ENCODE peak calls at places on chromosomes 7 and 10, in ten cellular contexts. Y is sigmoid colon, K is GM12878, D is transverse colon, C is SK-N-SH, S is upper lobe of left lung, Q is K562, P is H1, U is HepG2, E is esophagus muscularis mucosa. T is an unnamed sample.
A peak's percentile ranks its signal among the peaks of the same experiment; 100 is the strongest.

GRCh38 chr7:40299097-40299496 is 164.3 kb downstream of the SUGCT start:
- DNase-seq in Y (no peak), K (no peak), D (no peak), C (no peak), S (no peak), Q (no peak), P (no peak), U (no peak), E (no peak), T (no peak)

GRCh38 chr7:138400400-138400886 is 59.6 kb upstream of the TRIM24 start:
- DNase-seq in Y (no peak), K (no peak), D (no peak), C (no peak), S (no peak), Q (peak; percentile 37), P (no peak), U (no peak), E (no peak), T (no peak)

GRCh38 chr10:84076540-84077195 is 62.6 kb upstream of the GHITM start:
- DNase-seq in Y (no peak), K (no peak), D (no peak), C (no peak), S (no peak), Q (peak; percentile 34), P (no peak), U (peak; percentile 19), E (peak; percentile 84), T (no peak)

GRCh38 chr10:12214763-12215218 is 18.8 kb downstream of the CDC123 start:
- DNase-seq in Y (no peak), K (no peak), D (peak; percentile 19), C (peak; percentile 47), S (no peak), Q (no peak), P (no peak), U (peak; percentile 39), E (no peak), T (no peak)

GRCh38 chr7:103528152-103528551 is 82.1 kb upstream of the SLC26A5 start:
- DNase-seq in Y (no peak), K (no peak), D (no peak), C (no peak), S (no peak), Q (no peak), P (no peak), U (no peak), E (no peak), T (no peak)

GRCh38 chr7:39616138-39616537 is 7.2 kb upstream of the RALA start:
- DNase-seq in Y (no peak), K (no peak), D (no peak), C (no peak), S (no peak), Q (no peak), P (no peak), U (no peak), E (no peak), T (no peak)

GRCh38 chr7:155471728-155472127 is 13.8 kb downstream of the EN2 start:
- DNase-seq in Y (peak; percentile 6), K (no peak), D (no peak), C (no peak), S (no peak), Q (no peak), P (no peak), U (no peak), E (no peak), T (no peak)

GRCh38 chr7:55432937-55433784 is 68.0 kb downstream of the LANCL2 start:
- DNase-seq in Y (no peak), K (no peak), D (no peak), C (peak; percentile 83), S (no peak), Q (no peak), P (no peak), U (peak; percentile 50), E (no peak), T (no peak)

GRCh38 chr7:29871787-29872398 is 65.6 kb downstream of the WIPF3 start:
- DNase-seq in Y (no peak), K (no peak), D (no peak), C (no peak), S (no peak), Q (no peak), P (no peak), U (no peak), E (no peak), T (no peak)

GRCh38 chr10:1626835-1627234 is 110.5 kb downstream of the ADARB2 start:
- DNase-seq in Y (peak; percentile 33), K (no peak), D (no peak), C (no peak), S (no peak), Q (no peak), P (no peak), U (no peak), E (no peak), T (no peak)

GRCh38 chr10:47290338-47290737 is 9.7 kb upstream of the GDF10 start:
- DNase-seq in Y (no peak), K (no peak), D (no peak), C (no peak), S (no peak), Q (no peak), P (no peak), U (no peak), E (no peak), T (no peak)

GRCh38 chr7:85090138-85090537 is 96.7 kb downstream of the SEMA3D start:
- DNase-seq in Y (peak; percentile 62), K (no peak), D (no peak), C (peak; percentile 23), S (no peak), Q (no peak), P (no peak), U (no peak), E (no peak), T (no peak)

GRCh38 chr10:6138456-6138855 is 49.6 kb downstream of the RBM17 start:
- DNase-seq in Y (peak; percentile 17), K (no peak), D (no peak), C (no peak), S (no peak), Q (no peak), P (no peak), U (no peak), E (no peak), T (no peak)

DNA sequence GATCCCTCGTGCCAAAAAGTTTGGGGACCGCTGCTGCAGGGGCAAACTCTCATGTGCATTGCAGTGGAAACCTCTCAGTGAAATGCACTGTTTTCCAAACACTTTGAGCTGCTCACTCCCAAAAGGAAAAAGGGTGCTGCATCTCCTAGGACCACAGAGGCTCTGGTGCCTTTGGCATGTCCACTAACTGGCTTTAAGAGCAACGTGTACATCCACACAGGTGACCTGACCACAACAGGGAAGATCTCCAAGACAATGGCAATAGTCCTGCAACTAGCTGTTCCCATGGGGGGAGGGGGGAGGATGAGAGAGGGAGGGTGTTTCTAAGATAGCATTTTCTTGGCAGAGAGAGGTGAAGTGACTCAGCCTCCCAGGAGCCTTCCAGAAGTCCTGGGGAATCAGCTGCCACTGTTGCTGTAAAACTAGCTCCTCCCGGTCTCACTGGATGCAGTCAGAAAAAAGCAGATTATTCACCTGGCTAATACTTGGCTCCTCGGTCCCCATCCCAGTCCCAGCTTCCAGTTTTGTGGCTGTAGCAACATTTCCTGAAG is 181.7 kb downstream of the HECW1 start:
- DNase-seq in Y (peak; percentile 72), K (no peak), D (no peak), C (no peak), S (no peak), Q (no peak), P (no peak), U (no peak), E (no peak), T (no peak)
- TF ChIP-seq POLR2AphosphoS5 in Y (no peak), K (no peak), D (no peak), C (no peak), S (no peak), Q (no peak), P (no peak), U (no peak), E (no peak), T (no peak)

GRCh38 chr10:3987142-3987974 is 202.3 kb upstream of the KLF6 start:
- DNase-seq in Y (no peak), K (no peak), D (no peak), C (peak; percentile 36), S (no peak), Q (no peak), P (no peak), U (no peak), E (peak; percentile 77), T (no peak)
- TF ChIP-seq EP300 in Y (no peak), K (no peak), D (no peak), C (no peak), S (no peak), Q (no peak), P (no peak), U (no peak), E (no peak), T (no peak)

DNA sequence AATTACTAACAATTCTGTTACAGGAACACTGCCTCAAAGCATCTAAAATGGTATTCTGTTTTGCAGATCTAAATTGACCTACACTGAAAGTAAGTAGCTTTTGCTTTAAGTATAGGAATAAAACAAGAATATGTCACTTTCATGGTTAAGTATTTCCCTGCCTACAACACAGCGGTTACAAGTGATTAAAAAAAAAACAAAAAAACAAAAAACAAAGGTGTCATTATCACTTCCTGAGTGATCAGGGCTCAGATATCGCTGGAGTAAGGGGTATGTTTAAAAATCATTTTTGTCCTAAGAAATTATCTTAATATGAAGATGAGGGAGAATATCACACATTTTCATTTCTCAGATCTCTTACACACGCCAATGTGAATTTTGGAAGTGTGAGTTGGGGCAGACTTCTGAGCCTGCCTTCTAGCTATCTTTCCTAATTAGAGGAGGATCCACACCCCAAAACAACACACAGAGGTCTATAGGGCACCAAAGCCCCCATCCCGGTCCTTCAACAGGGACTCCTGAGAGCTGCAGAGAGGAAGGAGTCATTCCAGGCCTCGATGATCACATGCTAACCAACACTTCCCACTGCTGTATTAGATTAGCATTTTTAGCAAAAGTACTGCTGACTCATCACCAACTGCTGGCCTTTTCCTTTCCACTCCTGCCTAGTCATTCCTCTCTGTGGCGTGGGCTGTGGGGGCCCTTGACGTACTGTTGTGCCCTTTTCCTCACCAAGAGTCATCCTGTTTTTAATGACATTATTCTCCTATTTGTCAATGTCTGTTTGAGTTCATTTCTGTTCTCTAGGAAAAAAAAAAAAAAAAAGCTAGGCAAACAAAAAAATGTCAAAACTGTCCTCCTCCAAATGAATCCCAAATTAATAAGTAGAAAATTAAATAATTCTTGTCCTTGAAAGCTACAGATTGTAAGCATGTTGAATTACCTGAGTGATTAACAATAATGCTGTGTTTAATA is 31.2 kb downstream of the PRTFDC1 start:
- DNase-seq in Y (no peak), K (peak; percentile 67), D (peak; percentile 45), C (peak; percentile 4), S (peak; percentile 66), Q (peak; percentile 72), P (no peak), U (no peak), E (no peak), T (no peak)
- TF ChIP-seq POLR2AphosphoS5 in Y (no peak), K (no peak), D (no peak), C (no peak), S (peak; percentile 65), Q (peak; percentile 26), P (no peak), U (no peak), E (no peak), T (peak; percentile 51)

DNA sequence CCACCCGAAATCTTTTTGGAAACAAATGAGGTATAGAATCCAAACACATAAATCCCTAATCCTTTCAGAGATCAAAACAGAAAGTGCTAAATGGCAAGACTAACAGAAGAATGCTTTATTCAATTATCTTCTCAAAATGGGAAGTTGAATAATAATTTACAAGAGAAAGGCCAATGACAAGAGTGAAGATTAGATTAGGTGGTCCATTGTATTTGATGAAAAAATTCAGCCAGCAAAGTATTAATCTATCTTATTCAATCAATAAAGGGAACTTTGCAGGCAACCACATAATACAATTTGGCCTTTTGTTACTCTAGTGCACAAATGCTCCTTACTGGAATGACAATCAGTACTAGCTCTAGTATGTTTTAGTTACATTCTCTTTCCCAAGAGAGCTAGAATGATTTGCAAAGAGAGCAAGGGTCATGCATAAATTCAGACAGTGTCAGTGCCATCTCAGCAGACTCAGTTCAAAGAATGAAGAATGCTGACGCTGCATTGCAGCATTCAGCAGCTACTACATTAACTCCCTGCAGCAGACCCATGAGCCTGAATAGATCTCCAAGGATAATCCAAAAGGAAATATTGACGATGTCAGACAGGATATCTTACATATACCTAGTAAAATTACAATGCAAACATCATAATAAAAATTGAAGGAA is 131.8 kb downstream of the ANK3 start:
- DNase-seq in Y (no peak), K (no peak), D (no peak), C (no peak), S (no peak), Q (no peak), P (no peak), U (no peak), E (no peak), T (no peak)
- TF ChIP-seq EP300 in Y (no peak), K (no peak), D (no peak), C (no peak), S (no peak), Q (no peak), P (no peak), U (no peak), E (no peak), T (no peak)

T was measured in stomach.